ENCODE peak calls at places on chromosomes 13 and 19, in ten cellular contexts. V is GM03348; K is dorsolateral prefrontal cortex; A is psoas muscle; L is stimulated activated CD4-positive, alpha-beta T cell treated with anti-CD3 and anti-CD28 coated beads, Interleukin-2, amount 100 ng/mL, for 24 hours; Y is activated T-cell treated with anti-CD3 and anti-CD28 coated beads, Interleukin-2, amount 50 U/mL, for 1 hour; J is coronary artery; H is adipocyte; W is memory B cell; R is Right ventricle myocardium superior. E is an unnamed sample.
A peak's percentile ranks its signal among the peaks of the same experiment; 100 is the strongest.

GRCh38 chr13:99028890-99029289 is 51.0 kb upstream of the DOCK9 start:
- DNase-seq in V (no peak), K (no peak), A (no peak), L (peak; percentile 41), Y (no peak), J (no peak), H (no peak), W (no peak), R (no peak), E (no peak)

GRCh38 chr13:40589285-40590109 is 76.9 kb downstream of the FOXO1 start:
- DNase-seq in V (peak; percentile 68), K (no peak), A (peak; percentile 42), L (no peak), Y (no peak), J (no peak), H (no peak), W (peak; percentile 35), R (peak; percentile 47), E (no peak)

GRCh38 chr13:19781526-19781925 is 1.2 kb downstream of the PSPC1 start:
- DNase-seq in V (no peak), K (no peak), A (no peak), L (no peak), Y (no peak), J (no peak), H (no peak), W (no peak), R (no peak), E (no peak)

GRCh38 chr13:51261610-51262249 is 39.5 kb downstream of the FAM124A start:
- DNase-seq in V (no peak), K (no peak), A (no peak), L (no peak), Y (no peak), J (no peak), H (no peak), W (no peak), R (no peak), E (no peak)

GRCh38 chr19:48196933-48197665 is 26.6 kb downstream of the ZSWIM9 start:
- DNase-seq in V (no peak), K (no peak), A (no peak), L (no peak), Y (no peak), J (no peak), H (no peak), W (no peak), R (no peak), E (no peak)

GRCh38 chr19:49869009-49869483 is 1.7 kb upstream of the PNKP start:
- DNase-seq in V (no peak), K (peak; percentile 46), A (no peak), L (no peak), Y (no peak), J (no peak), H (no peak), W (no peak), R (no peak), E (no peak)

GRCh38 chr19:45045671-45046353 is 7.0 kb downstream of the CLASRP start:
- DNase-seq in V (no peak), K (peak; percentile 79), A (no peak), L (no peak), Y (no peak), J (no peak), H (no peak), W (no peak), R (no peak), E (no peak)

GRCh38 chr13:75963318-75963717 is 327.2 kb downstream of the LMO7 start:
- DNase-seq in V (no peak), K (no peak), A (no peak), L (no peak), Y (no peak), J (no peak), H (peak; percentile 2), W (no peak), R (no peak), E (no peak)

GRCh38 chr13:32731576-32731975 is 145.3 kb downstream of the PDS5B start:
- DNase-seq in V (peak; percentile 29), K (no peak), A (no peak), L (no peak), Y (no peak), J (no peak), H (no peak), W (no peak), R (no peak), E (no peak)

GRCh38 chr13:27971776-27972618 is 2.9 kb upstream of the CDX2 start:
- DNase-seq in V (no peak), K (no peak), A (no peak), L (no peak), Y (no peak), J (no peak), H (no peak), W (no peak), R (no peak), E (no peak)

GRCh38 chr19:49983645-49984229 is 22.8 kb upstream of the SIGLEC11 start:
- DNase-seq in V (peak; percentile 73), K (peak; percentile 45), A (peak; percentile 34), L (peak; percentile 90), Y (peak; percentile 78), J (no peak), H (peak; percentile 66), W (peak; percentile 74), R (peak; percentile 67), E (no peak)

GRCh38 chr13:105446197-105446596 is 1089.3 kb downstream of the EFNB2 start:
- DNase-seq in V (no peak), K (no peak), A (no peak), L (no peak), Y (no peak), J (no peak), H (no peak), W (no peak), R (no peak), E (no peak)

GRCh38 chr19:39623946-39624345 is 21.6 kb downstream of the LGALS13 start:
- DNase-seq in V (no peak), K (no peak), A (no peak), L (no peak), Y (no peak), J (no peak), H (no peak), W (no peak), R (no peak), E (no peak)

GRCh38 chr19:40283414-40284250 is 1.5 kb downstream of the AKT2 start:
- DNase-seq in V (no peak), K (no peak), A (no peak), L (no peak), Y (no peak), J (no peak), H (peak; percentile 24), W (no peak), R (no peak), E (no peak)

GRCh38 chr19:34265221-34265650 is 10.9 kb downstream of the GARRE1 start:
- DNase-seq in V (no peak), K (no peak), A (no peak), L (no peak), Y (no peak), J (no peak), H (no peak), W (no peak), R (peak; percentile 48), E (peak; percentile 66)

GRCh38 chr13:35475131-35475959 is 1.1 kb downstream of the MAB21L1 start:
- DNase-seq in V (peak; percentile 61), K (no peak), A (peak; percentile 49), L (no peak), Y (no peak), J (no peak), H (peak; percentile 73), W (no peak), R (peak; percentile 59), E (peak; percentile 42)

GRCh38 chr13:79673310-79673992 is 192.5 kb downstream of the NDFIP2 start:
- DNase-seq in V (no peak), K (no peak), A (no peak), L (no peak), Y (no peak), J (no peak), H (no peak), W (no peak), R (no peak), E (no peak)